ENCODE peak calls at places on chromosome 22, in six cellular contexts. One of them, this sample, is unnamed.

GRCh38 chr22:37270928-37271650 is 11.2 kb upstream of the CYTH4 start:
- DNase-seq in DMS 273 treated with DMSO at 0.1 percent for 48 hours: no peak
- DNase-seq in cardiac fibroblast: peak
- DNase-seq in activated CD4-positive, alpha-beta T cell treated with anti-CD3 and anti-CD28 coated beads, Interleukin-2, amount 50 U/mL, for 4 hours: no peak
- DNase-seq in anterior cingulate cortex: no peak
- DNase-seq in upper lobe of right lung: no peak
- DNase-seq in this sample: peak

GRCh38 chr22:32413715-32414114 is 1.7 kb upstream of the RTCB start:
- DNase-seq in upper lobe of right lung: no peak
- DNase-seq in cardiac fibroblast: peak
- DNase-seq in anterior cingulate cortex: no peak
- DNase-seq in DMS 273 treated with DMSO at 0.1 percent for 48 hours: no peak
- DNase-seq in activated CD4-positive, alpha-beta T cell treated with anti-CD3 and anti-CD28 coated beads, Interleukin-2, amount 50 U/mL, for 4 hours: no peak
- DNase-seq in this sample: no peak

GRCh38 chr22:42366815-42367581 is 65.2 kb downstream of the NFAM1 start:
- DNase-seq in activated CD4-positive, alpha-beta T cell treated with anti-CD3 and anti-CD28 coated beads, Interleukin-2, amount 50 U/mL, for 4 hours: no peak
- DNase-seq in DMS 273 treated with DMSO at 0.1 percent for 48 hours: no peak
- DNase-seq in anterior cingulate cortex: peak
- DNase-seq in cardiac fibroblast: no peak
- DNase-seq in upper lobe of right lung: no peak
- DNase-seq in this sample: no peak

GRCh38 chr22:40118979-40119378 is 58.7 kb upstream of the TNRC6B start:
- DNase-seq in DMS 273 treated with DMSO at 0.1 percent for 48 hours: no peak
- DNase-seq in cardiac fibroblast: no peak
- DNase-seq in activated CD4-positive, alpha-beta T cell treated with anti-CD3 and anti-CD28 coated beads, Interleukin-2, amount 50 U/mL, for 4 hours: no peak
- DNase-seq in anterior cingulate cortex: no peak
- DNase-seq in upper lobe of right lung: no peak
- DNase-seq in this sample: no peak

GRCh38 chr22:30308518-30309230 is 18.1 kb downstream of the TBC1D10A start:
- DNase-seq in anterior cingulate cortex: no peak
- DNase-seq in activated CD4-positive, alpha-beta T cell treated with anti-CD3 and anti-CD28 coated beads, Interleukin-2, amount 50 U/mL, for 4 hours: no peak
- DNase-seq in cardiac fibroblast: peak
- DNase-seq in DMS 273 treated with DMSO at 0.1 percent for 48 hours: no peak
- DNase-seq in upper lobe of right lung: no peak
- DNase-seq in this sample: no peak

GRCh38 chr22:37080838-37081237 is 28.7 kb downstream of the TMPRSS6 start:
- DNase-seq in cardiac fibroblast: no peak
- DNase-seq in activated CD4-positive, alpha-beta T cell treated with anti-CD3 and anti-CD28 coated beads, Interleukin-2, amount 50 U/mL, for 4 hours: no peak
- DNase-seq in upper lobe of right lung: no peak
- DNase-seq in anterior cingulate cortex: no peak
- DNase-seq in DMS 273 treated with DMSO at 0.1 percent for 48 hours: no peak
- DNase-seq in this sample: no peak

GRCh38 chr22:39534591-39535301 is 2.2 kb upstream of the RPS19BP1 start:
- DNase-seq in upper lobe of right lung: peak
- DNase-seq in DMS 273 treated with DMSO at 0.1 percent for 48 hours: no peak
- DNase-seq in anterior cingulate cortex: peak
- DNase-seq in cardiac fibroblast: peak
- DNase-seq in activated CD4-positive, alpha-beta T cell treated with anti-CD3 and anti-CD28 coated beads, Interleukin-2, amount 50 U/mL, for 4 hours: peak
- DNase-seq in this sample: peak

GRCh38 chr22:42938449-42938848 is 76.5 kb downstream of the PACSIN2 start:
- DNase-seq in activated CD4-positive, alpha-beta T cell treated with anti-CD3 and anti-CD28 coated beads, Interleukin-2, amount 50 U/mL, for 4 hours: no peak
- DNase-seq in upper lobe of right lung: peak
- DNase-seq in cardiac fibroblast: no peak
- DNase-seq in DMS 273 treated with DMSO at 0.1 percent for 48 hours: no peak
- DNase-seq in anterior cingulate cortex: no peak
- DNase-seq in this sample: no peak

GRCh38 chr22:19177164-19178064 is 1.1 kb downstream of the SLC25A1 start:
- DNase-seq in upper lobe of right lung: no peak
- DNase-seq in DMS 273 treated with DMSO at 0.1 percent for 48 hours: no peak
- DNase-seq in anterior cingulate cortex: no peak
- DNase-seq in cardiac fibroblast: no peak
- DNase-seq in activated CD4-positive, alpha-beta T cell treated with anti-CD3 and anti-CD28 coated beads, Interleukin-2, amount 50 U/mL, for 4 hours: no peak
- DNase-seq in this sample: no peak